ENCODE peak calls at places on chromosomes 6 and 20, in six cellular contexts. B is brain microvascular endothelial cell, U is lower lobe of right lung, P is endothelial cell of umbilical vein, K is left lung, A is pancreas. O is an unnamed sample.

GRCh38 chr20:16575390-16576140 is 2.3 kb upstream of the KIF16B start:
- DNase-seq in B (no peak), U (peak; percentile 20), P (no peak), K (no peak), A (no peak), O (no peak)

GRCh38 chr6:35801148-35801547 is 4.0 kb upstream of the LHFPL5 start:
- DNase-seq in B (no peak), U (no peak), P (no peak), K (no peak), A (no peak), O (no peak)

GRCh38 chr6:163490826-163491577 is 76.5 kb downstream of the QKI start:
- DNase-seq in B (peak; percentile 57), U (peak; percentile 56), P (peak; percentile 63), K (no peak), A (peak; percentile 65), O (no peak)

GRCh38 chr20:40953856-40954255 is 74.8 kb upstream of the TOP1 start:
- DNase-seq in B (no peak), U (no peak), P (no peak), K (no peak), A (no peak), O (no peak)

GRCh38 chr6:53496797-53497196 is 48.1 kb downstream of the GCLC start:
- DNase-seq in B (peak; percentile 87), U (no peak), P (no peak), K (no peak), A (no peak), O (peak; percentile 79)

GRCh38 chr20:6786548-6786947 is 19.1 kb downstream of the BMP2 start:
- DNase-seq in B (no peak), U (no peak), P (no peak), K (no peak), A (no peak), O (no peak)

GRCh38 chr6:18495236-18495635 is 108.1 kb downstream of the RNF144B start:
- DNase-seq in B (no peak), U (no peak), P (no peak), K (no peak), A (no peak), O (no peak)

GRCh38 chr6:156396068-156396771 is 381.0 kb upstream of the ARID1B start:
- DNase-seq in B (no peak), U (no peak), P (no peak), K (no peak), A (no peak), O (no peak)

GRCh38 chr20:17511401-17511800 is 19.8 kb downstream of the BFSP1 start:
- DNase-seq in B (no peak), U (no peak), P (no peak), K (no peak), A (no peak), O (no peak)

GRCh38 chr6:85449388-85449817 is 480 bp upstream of the NT5E start:
- DNase-seq in B (peak; percentile 85), U (no peak), P (peak; percentile 47), K (no peak), A (no peak), O (peak; percentile 76)

GRCh38 chr6:33814663-33814985 is 10.8 kb upstream of the MLN start:
- DNase-seq in B (no peak), U (no peak), P (no peak), K (no peak), A (no peak), O (no peak)

GRCh38 chr6:143806282-143807102 is 36.6 kb upstream of the LTV1 start:
- DNase-seq in B (peak; percentile 93), U (peak; percentile 59), P (peak; percentile 66), K (peak; percentile 63), A (no peak), O (peak; percentile 84)

GRCh38 chr20:33465536-33466302 is 22.2 kb upstream of the SNTA1 start:
- DNase-seq in B (no peak), U (no peak), P (no peak), K (no peak), A (no peak), O (no peak)

GRCh38 chr6:2579241-2579761 is 171.4 kb downstream of the MYLK4 start:
- DNase-seq in B (peak; percentile 73), U (peak; percentile 61), P (peak; percentile 21), K (peak; percentile 64), A (no peak), O (peak; percentile 73)

GRCh38 chr20:24755411-24755922 is 193.6 kb upstream of the CST7 start:
- DNase-seq in B (no peak), U (no peak), P (no peak), K (no peak), A (peak; percentile 42), O (no peak)

GRCh38 chr6:38774933-38775707 is 60.0 kb downstream of the DNAH8 start:
- DNase-seq in B (no peak), U (no peak), P (no peak), K (no peak), A (no peak), O (no peak)

GRCh38 chr20:1526896-1527295 is 30.6 kb downstream of the SIRPD start:
- DNase-seq in B (no peak), U (no peak), P (peak; percentile 16), K (no peak), A (no peak), O (peak; percentile 43)

GRCh38 chr6:145735356-145736165 is at the start of gene EPM2A:
- DNase-seq in B (peak; percentile 67), U (peak; percentile 92), P (peak; percentile 72), K (peak; percentile 88), A (peak; percentile 83), O (peak; percentile 88)

GRCh38 chr6:12555267-12555666 is 161.3 kb upstream of the PHACTR1 start:
- DNase-seq in B (peak; percentile 60), U (no peak), P (no peak), K (no peak), A (no peak), O (no peak)

GRCh38 chr20:17024513-17025105 is 202.2 kb upstream of the PCSK2 start:
- DNase-seq in B (no peak), U (no peak), P (no peak), K (no peak), A (no peak), O (no peak)

GRCh38 chr20:25254986-25255680 is 7.2 kb downstream of the PYGB start:
- DNase-seq in B (no peak), U (peak; percentile 74), P (no peak), K (peak; percentile 76), A (no peak), O (peak; percentile 16)

GRCh38 chr20:37095108-37095608 is 639 bp downstream of the RBL1 start:
- DNase-seq in B (no peak), U (no peak), P (no peak), K (no peak), A (peak; percentile 4), O (no peak)

GRCh38 chr6:15330174-15330934 is 84.5 kb downstream of the JARID2 start:
- DNase-seq in B (no peak), U (no peak), P (peak; percentile 42), K (no peak), A (no peak), O (no peak)

GRCh38 chr6:128519931-128520435 is 416 bp downstream of the PTPRK start:
- DNase-seq in B (no peak), U (peak; percentile 70), P (no peak), K (peak; percentile 37), A (peak; percentile 47), O (peak; percentile 77)

GRCh38 chr20:62104791-62105345 is 17.4 kb upstream of the LSM14B start:
- DNase-seq in B (no peak), U (no peak), P (no peak), K (no peak), A (no peak), O (peak; percentile 3)

GRCh38 chr6:95658896-95659295 is 81.6 kb downstream of the MANEA start:
- DNase-seq in B (no peak), U (no peak), P (no peak), K (no peak), A (no peak), O (no peak)

DNA sequence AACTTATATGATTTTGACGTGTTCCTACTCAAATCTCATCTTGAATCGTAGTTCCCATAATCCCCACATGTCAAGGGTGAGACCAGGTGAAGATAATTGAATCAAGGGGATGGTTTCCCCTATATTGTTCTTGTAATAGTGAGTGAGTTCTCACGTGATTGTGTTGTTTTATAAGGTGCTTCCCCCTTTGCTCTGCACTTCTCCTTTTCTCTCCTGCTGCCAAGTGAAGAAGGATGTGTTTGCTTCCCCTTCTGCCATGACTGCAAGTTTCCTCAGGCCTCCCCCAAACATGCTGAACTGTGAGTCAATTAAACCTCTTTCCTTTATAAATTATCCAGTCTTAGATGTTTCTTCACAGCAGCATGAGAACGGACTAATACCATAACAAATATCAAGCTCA is 83.2 kb downstream of the MANEA start:
- DNase-seq in B (no peak), U (no peak), P (no peak), K (no peak), A (no peak), O (no peak)
- H3K4me3 ChIP-seq in B (no peak overlapping the region), U (no peak overlapping the region), P (no peak overlapping the region), K (no peak overlapping the region), A (no peak overlapping the region), O (no peak overlapping the region)

DNA sequence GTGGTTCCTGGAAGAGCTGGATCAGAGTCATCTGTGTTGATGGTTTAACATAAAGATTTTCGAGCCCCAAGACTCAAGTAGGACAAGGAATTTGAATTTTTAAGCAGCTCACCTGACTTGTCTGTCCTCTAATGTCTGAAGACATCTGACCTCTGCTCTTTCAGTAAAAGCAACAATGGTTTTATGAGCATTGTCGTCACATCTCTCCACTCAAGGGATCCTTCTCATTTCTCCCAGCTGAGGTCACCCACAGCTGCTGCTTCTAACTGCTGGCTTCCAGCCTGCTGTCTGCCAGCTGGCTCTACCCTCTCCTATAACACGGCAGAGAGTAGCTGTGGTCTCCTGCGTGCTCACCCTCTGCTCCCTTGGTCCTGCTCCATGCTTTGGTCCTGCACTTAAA is 24.7 kb upstream of the HDAC2 start:
- DNase-seq in B (peak; percentile 96), U (peak; percentile 56), P (peak; percentile 86), K (peak; percentile 59), A (no peak), O (peak; percentile 71)
- TF ChIP-seq CTCF in B (no peak), U (no peak), P (no peak), K (no peak), A (no peak), O (no peak)

DNA sequence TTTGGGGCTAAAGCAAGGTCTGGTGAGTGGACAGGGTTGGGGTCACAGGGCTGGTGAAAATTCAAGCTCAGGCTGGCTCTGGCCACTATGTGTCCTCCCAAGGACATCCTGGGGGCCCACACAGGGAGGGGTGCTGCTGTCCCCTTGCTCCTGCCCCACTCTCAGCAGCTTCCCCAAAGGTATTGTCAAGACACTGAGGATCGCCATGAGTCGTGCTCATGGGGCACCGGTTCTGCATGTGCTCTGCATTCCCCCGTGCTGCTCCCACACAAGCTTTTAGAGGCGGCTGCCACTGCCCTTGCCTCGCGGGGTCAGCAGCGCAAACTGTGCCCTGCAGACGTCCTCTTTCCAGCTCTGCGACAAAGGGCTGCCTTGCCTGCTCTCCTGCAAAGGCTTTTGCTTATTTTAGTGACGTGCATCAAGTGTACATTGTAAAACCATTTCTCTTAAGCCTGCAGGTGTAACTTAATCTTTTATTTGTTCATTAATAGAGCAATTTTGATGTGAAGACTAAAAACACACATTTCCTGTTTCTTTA is 179.9 kb downstream of the ERMARD start:
- DNase-seq in B (no peak), U (no peak), P (no peak), K (no peak), A (no peak), O (no peak)
- H3K27ac ChIP-seq in B (no peak overlapping the region), U (no peak overlapping the region), P (no peak overlapping the region), K (no peak overlapping the region), A (no peak overlapping the region), O (no peak overlapping the region)

DNA sequence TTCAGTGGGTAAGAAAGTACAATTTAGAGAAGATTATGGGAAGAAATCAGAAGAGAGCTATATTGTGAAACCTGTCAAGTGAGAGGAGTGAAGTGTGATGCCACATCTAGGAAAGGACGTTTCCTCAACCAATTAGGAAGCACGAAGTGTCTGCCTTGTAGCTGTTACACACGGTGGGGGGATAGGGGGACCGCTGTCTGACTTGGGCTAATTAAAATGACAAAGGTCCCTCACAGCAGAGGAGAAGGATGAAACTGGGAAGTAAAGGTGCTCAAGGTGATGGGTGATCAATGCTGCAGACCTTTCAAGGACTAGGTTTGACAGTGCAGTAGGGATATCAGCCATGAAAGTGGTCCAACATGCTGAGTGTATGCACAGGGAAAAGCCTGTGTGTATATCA is 181.1 kb upstream of the PRSS16 start:
- DNase-seq in B (no peak), U (no peak), P (no peak), K (no peak), A (no peak), O (no peak)
- H3K4me3 ChIP-seq in B (no peak overlapping the region), U (no peak overlapping the region), P (no peak overlapping the region), K (no peak overlapping the region), A (no peak overlapping the region), O (no peak overlapping the region)

O was measured in cardiac muscle cell.